ENCODE peak calls at places on chromosomes 4 and X, in four cellular contexts. N is endothelial cell; J is activated CD8-positive, alpha-beta T cell treated with anti-CD3 and anti-CD28 coated beads for 36 hours; O is LoVo. B is an unnamed sample.

GRCh38 chr4:186307916-186308315 is 41.9 kb downstream of the F11 start:
- DNase-seq in N (no peak), O (no peak), J (no peak), B (no peak)

GRCh38 chr4:175469519-175469918 is 342.5 kb downstream of the GPM6A start:
- DNase-seq in J (no peak), N (no peak), O (no peak), B (no peak)

GRCh38 chr4:185096032-185096653 is 46.9 kb upstream of the SLC25A4 start:
- DNase-seq in J (peak), N (peak), O (peak), B (peak)

GRCh38 chr4:6222761-6223292 is 22.5 kb upstream of the JAKMIP1 start:
- DNase-seq in N (peak), O (no peak), J (peak), B (no peak)

GRCh38 chr4:4857001-4857808 is 2.3 kb upstream of the MSX1 start:
- DNase-seq in J (no peak), N (no peak), O (no peak), B (no peak)

GRCh38 chr4:120156115-120156718 is 89.6 kb upstream of the MAD2L1 start:
- DNase-seq in J (peak), O (peak), N (peak), B (peak)

GRCh38 chrX:85516131-85516530 is 136.7 kb upstream of the POF1B start:
- DNase-seq in N (no peak), J (no peak), O (peak), B (no peak)

GRCh38 chr4:183344523-183345255 is 22.5 kb upstream of the CLDN24 start:
- DNase-seq in N (no peak), J (no peak), O (no peak), B (no peak)

GRCh38 chr4:3502941-3503936 is 29.0 kb downstream of the LRPAP1 start:
- DNase-seq in J (no peak), N (no peak), O (no peak), B (no peak)

GRCh38 chrX:344371-344901 is 25.8 kb upstream of the GTPBP6 start:
- DNase-seq in N (no peak), J (no peak), O (no peak), B (no peak)

GRCh38 chr4:176383273-176384077 is 63.7 kb downstream of the SPCS3 start:
- DNase-seq in J (no peak), O (no peak), N (no peak), B (no peak)

GRCh38 chr4:82984459-82984858 is 26.2 kb downstream of the LIN54 start:
- DNase-seq in O (no peak), N (no peak), J (peak), B (peak)

GRCh38 chr4:26022346-26022891 is 108.4 kb downstream of the SMIM20 start:
- DNase-seq in J (no peak), O (peak), N (no peak), B (no peak)

GRCh38 chrX:41122664-41123257 is 37.5 kb downstream of the USP9X start:
- DNase-seq in J (no peak), N (no peak), O (no peak), B (no peak)

B was measured in DND-41.